ENCODE peak calls at places on chromosomes 6 and 20, in seven cellular contexts. One of them, this sample, is unnamed.

GRCh38 chr6:112113371-112113770 is 26.0 kb downstream of the FAM229B start:
- DNase-seq in heart left ventricle: no peak
- DNase-seq in breast epithelium: no peak
- DNase-seq in esophagus squamous epithelium: no peak
- DNase-seq in IMR-90: peak; percentile 20
- DNase-seq in GM12878: no peak
- DNase-seq in adrenal gland: no peak
- DNase-seq in this sample: no peak

GRCh38 chr20:3239026-3239866 is at the start of gene SLC4A11:
- DNase-seq in adrenal gland: peak; percentile 59
- DNase-seq in esophagus squamous epithelium: no peak
- DNase-seq in breast epithelium: no peak
- DNase-seq in IMR-90: peak; percentile 33
- DNase-seq in heart left ventricle: peak; percentile 81
- DNase-seq in GM12878: no peak
- DNase-seq in this sample: peak; percentile 35

GRCh38 chr20:33656783-33657703 is 5.1 kb upstream of the C20orf144 start:
- DNase-seq in GM12878: no peak
- DNase-seq in heart left ventricle: no peak
- DNase-seq in breast epithelium: no peak
- DNase-seq in IMR-90: no peak
- DNase-seq in adrenal gland: no peak
- DNase-seq in esophagus squamous epithelium: no peak
- DNase-seq in this sample: no peak

GRCh38 chr6:69866351-69867074 is at the start of gene COL19A1:
- DNase-seq in IMR-90: no peak
- DNase-seq in esophagus squamous epithelium: peak; percentile 3
- DNase-seq in heart left ventricle: peak; percentile 68
- DNase-seq in GM12878: peak; percentile 76
- DNase-seq in adrenal gland: peak; percentile 16
- DNase-seq in breast epithelium: no peak
- DNase-seq in this sample: no peak

GRCh38 chr20:18279231-18279630 is 9.1 kb upstream of the ZNF133 start:
- DNase-seq in breast epithelium: no peak
- DNase-seq in esophagus squamous epithelium: no peak
- DNase-seq in heart left ventricle: no peak
- DNase-seq in GM12878: no peak
- DNase-seq in adrenal gland: no peak
- DNase-seq in IMR-90: no peak
- DNase-seq in this sample: no peak

GRCh38 chr20:51096571-51097267 is 73.8 kb upstream of the KCNG1 start:
- DNase-seq in GM12878: no peak
- DNase-seq in IMR-90: no peak
- DNase-seq in breast epithelium: no peak
- DNase-seq in heart left ventricle: no peak
- DNase-seq in esophagus squamous epithelium: no peak
- DNase-seq in adrenal gland: no peak
- DNase-seq in this sample: no peak

GRCh38 chr6:53603381-53604121 is 58.6 kb upstream of the GCLC start:
- DNase-seq in GM12878: no peak
- DNase-seq in breast epithelium: no peak
- DNase-seq in esophagus squamous epithelium: no peak
- DNase-seq in IMR-90: peak; percentile 47
- DNase-seq in heart left ventricle: no peak
- DNase-seq in adrenal gland: peak; percentile 76
- DNase-seq in this sample: no peak

GRCh38 chr20:51345601-51346101 is 196.9 kb downstream of the NFATC2 start:
- DNase-seq in breast epithelium: no peak
- DNase-seq in IMR-90: peak; percentile 65
- DNase-seq in adrenal gland: peak; percentile 35
- DNase-seq in esophagus squamous epithelium: no peak
- DNase-seq in GM12878: no peak
- DNase-seq in heart left ventricle: no peak
- DNase-seq in this sample: no peak

GRCh38 chr20:59645761-59646171 is 41.4 kb downstream of the PHACTR3 start:
- DNase-seq in breast epithelium: no peak
- DNase-seq in esophagus squamous epithelium: no peak
- DNase-seq in adrenal gland: no peak
- DNase-seq in IMR-90: no peak
- DNase-seq in GM12878: no peak
- DNase-seq in heart left ventricle: no peak
- DNase-seq in this sample: no peak

GRCh38 chr6:83852528-83853177 is 507 bp upstream of the RIPPLY2 start:
- DNase-seq in esophagus squamous epithelium: no peak
- DNase-seq in adrenal gland: no peak
- DNase-seq in breast epithelium: no peak
- DNase-seq in IMR-90: no peak
- DNase-seq in GM12878: no peak
- DNase-seq in heart left ventricle: no peak
- DNase-seq in this sample: no peak

GRCh38 chr20:57429579-57430202 is 38.5 kb downstream of the RBM38 start:
- DNase-seq in heart left ventricle: no peak
- DNase-seq in breast epithelium: no peak
- DNase-seq in IMR-90: peak; percentile 63
- DNase-seq in adrenal gland: peak; percentile 61
- DNase-seq in esophagus squamous epithelium: no peak
- DNase-seq in GM12878: no peak
- DNase-seq in this sample: no peak

GRCh38 chr6:112017169-112017568 is 36.7 kb upstream of the CCN6 start:
- DNase-seq in heart left ventricle: no peak
- DNase-seq in breast epithelium: no peak
- DNase-seq in adrenal gland: no peak
- DNase-seq in IMR-90: no peak
- DNase-seq in esophagus squamous epithelium: no peak
- DNase-seq in GM12878: no peak
- DNase-seq in this sample: no peak

DNA sequence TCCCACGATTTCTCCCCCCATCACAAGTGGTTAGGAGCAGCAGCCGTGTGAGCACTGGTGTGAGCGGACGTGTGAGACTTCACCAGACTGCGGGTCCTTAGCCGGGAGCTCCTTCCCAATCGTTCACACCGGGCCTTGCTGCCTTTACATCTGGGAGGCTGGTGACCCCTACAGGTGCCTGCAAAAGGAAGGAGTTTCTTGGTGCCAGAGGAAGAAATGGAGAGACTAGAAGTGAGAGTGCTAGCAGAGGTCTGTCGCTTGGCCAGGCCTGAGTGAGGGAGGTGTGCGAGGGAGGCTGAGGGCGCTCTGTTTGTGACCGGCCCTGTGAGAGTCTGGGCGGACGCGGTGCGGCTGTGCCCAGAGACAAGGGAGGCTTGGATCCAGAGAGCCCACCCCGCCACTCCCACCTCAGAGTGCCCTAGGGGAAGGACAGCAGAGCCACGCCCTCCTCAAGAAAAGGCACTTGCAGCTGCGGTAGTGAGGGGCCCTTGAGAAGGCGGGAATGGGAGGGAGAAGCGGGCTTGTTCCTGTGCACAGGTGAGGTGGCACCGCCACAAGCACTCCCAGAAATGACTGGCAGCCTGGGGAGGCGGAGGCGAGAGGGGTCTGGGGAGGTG is 10.0 kb upstream of the ARMC2 start:
- DNase-seq in breast epithelium: no peak
- DNase-seq in esophagus squamous epithelium: no peak
- DNase-seq in GM12878: no peak
- DNase-seq in heart left ventricle: no peak
- DNase-seq in adrenal gland: no peak
- DNase-seq in IMR-90: peak; percentile 6
- DNase-seq in this sample: no peak
- TF ChIP-seq CTCF in breast epithelium: no peak
- TF ChIP-seq CTCF in esophagus squamous epithelium: no peak
- TF ChIP-seq CTCF in GM12878: no peak
- TF ChIP-seq CTCF in heart left ventricle: no peak
- TF ChIP-seq CTCF in adrenal gland: no peak
- TF ChIP-seq CTCF in IMR-90: peak; percentile 24
- TF ChIP-seq CTCF in this sample: no peak

GRCh38 chr20:63696628-63697356 is at the start of gene TNFRSF6B:
- DNase-seq in GM12878: no peak
- DNase-seq in esophagus squamous epithelium: no peak
- DNase-seq in heart left ventricle: peak; percentile 67
- DNase-seq in adrenal gland: peak; percentile 28
- DNase-seq in breast epithelium: no peak
- DNase-seq in IMR-90: no peak
- DNase-seq in this sample: no peak

GRCh38 chr20:63694596-63695418 is 1.6 kb upstream of the TNFRSF6B start:
- DNase-seq in IMR-90: no peak
- DNase-seq in esophagus squamous epithelium: no peak
- DNase-seq in heart left ventricle: no peak
- DNase-seq in adrenal gland: peak; percentile 11
- DNase-seq in breast epithelium: no peak
- DNase-seq in GM12878: no peak
- DNase-seq in this sample: no peak

GRCh38 chr20:63695419-63696310 is 787 bp upstream of the TNFRSF6B start:
- DNase-seq in esophagus squamous epithelium: no peak
- DNase-seq in adrenal gland: peak; percentile 20
- DNase-seq in IMR-90: no peak
- DNase-seq in breast epithelium: no peak
- DNase-seq in GM12878: no peak
- DNase-seq in heart left ventricle: peak; percentile 84
- DNase-seq in this sample: no peak

GRCh38 chr20:63697357-63697867 is 960 bp downstream of the TNFRSF6B start:
- DNase-seq in heart left ventricle: no peak
- DNase-seq in esophagus squamous epithelium: no peak
- DNase-seq in breast epithelium: no peak
- DNase-seq in adrenal gland: peak; percentile 26
- DNase-seq in GM12878: no peak
- DNase-seq in IMR-90: no peak
- DNase-seq in this sample: peak; percentile 16

DNA sequence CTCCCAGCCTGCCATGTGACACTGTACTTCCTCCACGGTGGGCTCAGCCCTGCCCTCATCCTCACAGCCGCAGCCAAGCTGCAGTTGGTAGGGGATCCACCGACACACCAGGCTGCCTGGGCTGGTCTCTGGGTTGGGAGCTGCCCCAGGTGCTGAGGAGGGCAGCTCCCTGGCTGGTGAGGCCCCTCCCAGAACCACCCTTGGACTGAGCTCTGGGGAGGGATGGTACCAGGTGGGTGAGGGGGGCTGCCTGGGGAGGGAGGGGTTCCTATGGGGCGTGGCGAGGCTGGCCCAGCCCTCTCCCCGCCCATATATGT is 183 bp upstream of the TNFRSF6B start:
- DNase-seq in adrenal gland: no peak
- DNase-seq in GM12878: no peak
- DNase-seq in heart left ventricle: no peak
- DNase-seq in esophagus squamous epithelium: no peak
- DNase-seq in breast epithelium: no peak
- DNase-seq in IMR-90: no peak
- DNase-seq in this sample: no peak
- TF ChIP-seq POLR2A in adrenal gland: no peak
- TF ChIP-seq POLR2A in GM12878: peak; percentile 15
- TF ChIP-seq POLR2A in heart left ventricle: no peak
- TF ChIP-seq POLR2A in esophagus squamous epithelium: no peak
- TF ChIP-seq POLR2A in breast epithelium: no peak
- TF ChIP-seq POLR2A in IMR-90: no peak
- TF ChIP-seq POLR2A in this sample: no peak

GRCh38 chr6:106080106-106081095 is 5.7 kb upstream of the PRDM1 start:
- DNase-seq in esophagus squamous epithelium: no peak
- DNase-seq in heart left ventricle: no peak
- DNase-seq in GM12878: no peak
- DNase-seq in IMR-90: no peak
- DNase-seq in breast epithelium: no peak
- DNase-seq in adrenal gland: no peak
- DNase-seq in this sample: no peak

GRCh38 chr6:106081715-106082114 is 4.4 kb upstream of the PRDM1 start:
- DNase-seq in GM12878: no peak
- DNase-seq in heart left ventricle: no peak
- DNase-seq in IMR-90: no peak
- DNase-seq in breast epithelium: no peak
- DNase-seq in adrenal gland: no peak
- DNase-seq in esophagus squamous epithelium: no peak
- DNase-seq in this sample: no peak

GRCh38 chr6:106076139-106076538 is 10.0 kb upstream of the PRDM1 start:
- DNase-seq in esophagus squamous epithelium: no peak
- DNase-seq in breast epithelium: no peak
- DNase-seq in IMR-90: no peak
- DNase-seq in heart left ventricle: no peak
- DNase-seq in GM12878: no peak
- DNase-seq in adrenal gland: no peak
- DNase-seq in this sample: no peak

GRCh38 chr6:106077170-106077569 is 9.0 kb upstream of the PRDM1 start:
- DNase-seq in esophagus squamous epithelium: no peak
- DNase-seq in GM12878: no peak
- DNase-seq in IMR-90: peak; percentile 53
- DNase-seq in breast epithelium: no peak
- DNase-seq in adrenal gland: no peak
- DNase-seq in heart left ventricle: no peak
- DNase-seq in this sample: no peak

DNA sequence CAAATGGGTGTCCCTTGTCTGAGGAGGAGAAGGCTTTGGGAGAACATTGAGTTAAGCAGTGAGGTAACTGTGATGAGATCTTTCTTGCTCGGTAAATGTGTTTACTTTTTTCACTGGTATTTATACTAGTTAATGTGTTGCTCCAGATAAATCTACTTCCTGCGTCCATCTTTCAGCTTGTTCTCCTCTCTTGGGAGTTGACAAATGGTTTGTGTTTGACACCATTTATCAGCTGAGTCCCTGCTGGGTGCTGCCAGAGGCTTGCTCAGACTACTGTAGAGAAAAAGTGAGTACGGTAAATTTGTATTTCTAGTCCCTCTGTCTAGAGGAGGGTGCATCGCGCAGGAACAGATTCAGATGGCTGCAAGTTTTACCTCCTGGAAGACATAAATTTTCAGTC is 8.3 kb upstream of the PRDM1 start:
- DNase-seq in breast epithelium: no peak
- DNase-seq in IMR-90: peak; percentile 32
- DNase-seq in heart left ventricle: no peak
- DNase-seq in adrenal gland: no peak
- DNase-seq in esophagus squamous epithelium: no peak
- DNase-seq in GM12878: no peak
- DNase-seq in this sample: no peak
- H3K4me1 ChIP-seq in breast epithelium: no peaks in the 10 kb centered on the region
- H3K4me1 ChIP-seq in IMR-90: peaks cover 9% of the 10 kb centered on the region
- H3K4me1 ChIP-seq in heart left ventricle: no peaks in the 10 kb centered on the region
- H3K4me1 ChIP-seq in adrenal gland: no peaks in the 10 kb centered on the region
- H3K4me1 ChIP-seq in esophagus squamous epithelium: no peaks in the 10 kb centered on the region
- H3K4me1 ChIP-seq in GM12878: no peaks in the 10 kb centered on the region
- H3K4me1 ChIP-seq in this sample: no peaks in the 10 kb centered on the region

DNA sequence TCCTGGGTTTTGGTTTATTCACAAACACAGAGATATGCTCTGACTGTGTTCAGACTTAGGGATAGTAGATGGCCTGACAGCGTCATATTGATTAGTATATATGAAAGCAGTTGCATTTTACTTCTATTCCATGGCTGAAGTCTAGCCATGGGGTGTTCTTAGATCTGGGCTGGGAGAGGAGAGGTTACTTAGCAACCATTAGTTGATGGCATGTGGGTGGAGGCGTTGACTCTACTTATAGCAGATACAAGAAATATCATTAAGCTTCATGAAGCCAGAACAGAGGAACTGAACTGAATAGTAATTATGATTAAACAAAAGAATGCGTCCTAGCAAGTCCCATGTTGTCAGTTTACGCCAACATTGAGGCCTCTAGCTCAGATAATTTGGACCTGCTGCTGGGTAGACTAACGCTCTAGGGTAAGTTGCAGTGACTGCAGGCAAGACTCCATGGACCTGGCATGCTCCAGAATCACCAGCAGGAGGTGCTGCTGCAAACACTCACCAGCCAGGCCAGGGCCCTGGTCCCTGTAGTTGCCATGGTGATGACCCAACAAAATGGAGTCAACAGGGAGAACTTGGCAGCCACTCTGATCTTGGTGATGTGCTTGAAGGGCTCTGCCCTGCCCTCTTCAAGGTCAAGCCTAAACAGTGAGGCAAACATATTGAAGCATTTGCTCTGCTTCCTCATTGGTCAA is 477.4 kb downstream of the PREX1 start:
- DNase-seq in adrenal gland: no peak
- DNase-seq in GM12878: no peak
- DNase-seq in heart left ventricle: no peak
- DNase-seq in IMR-90: no peak
- DNase-seq in breast epithelium: no peak
- DNase-seq in esophagus squamous epithelium: no peak
- DNase-seq in this sample: no peak
- TF ChIP-seq CTCF in adrenal gland: no peak
- TF ChIP-seq CTCF in GM12878: peak; percentile 9
- TF ChIP-seq CTCF in heart left ventricle: no peak
- TF ChIP-seq CTCF in IMR-90: no peak
- TF ChIP-seq CTCF in breast epithelium: no peak
- TF ChIP-seq CTCF in esophagus squamous epithelium: peak; percentile 32
- TF ChIP-seq CTCF in this sample: no peak

This sample was measured in gastrocnemius medialis.